ENCODE peak calls at places on chromosomes 4 and X, in ten cellular contexts. One of them, this sample, is unnamed.

GRCh38 chrX:129825746-129826505 is 17.8 kb downstream of the ZDHHC9 start:
- DNase-seq in activated naive CD4-positive, alpha-beta T cell treated with anti-CD3 and anti-CD28 coated beads for 36 hours: peak; percentile 38
- DNase-seq in thyroid gland: no peak
- DNase-seq in endothelial cell of umbilical vein: no peak
- DNase-seq in naive thymus-derived CD8-positive, alpha-beta T cell: no peak
- DNase-seq in stimulated activated CD4-positive, alpha-beta T cell treated with anti-CD3 and anti-CD28 coated beads, Interleukin-4, amount 100 ng/mL, for 1 hour: no peak
- DNase-seq in activated CD4-positive, alpha-beta T cell treated with anti-CD3 and anti-CD28 coated beads, Interleukin-2, amount 50 U/mL, for 1 hour: no peak
- DNase-seq in NCI-H2081: no peak
- DNase-seq in mesothelial cell of epicardium: no peak
- DNase-seq in NCI-H2029 treated with DMSO at 0.1 percent for 48 hours: no peak
- DNase-seq in this sample: no peak

GRCh38 chrX:115408736-115409390 is 119.3 kb downstream of the LUZP4 start:
- DNase-seq in activated naive CD4-positive, alpha-beta T cell treated with anti-CD3 and anti-CD28 coated beads for 36 hours: no peak
- DNase-seq in thyroid gland: no peak
- DNase-seq in endothelial cell of umbilical vein: peak; percentile 1
- DNase-seq in naive thymus-derived CD8-positive, alpha-beta T cell: no peak
- DNase-seq in stimulated activated CD4-positive, alpha-beta T cell treated with anti-CD3 and anti-CD28 coated beads, Interleukin-4, amount 100 ng/mL, for 1 hour: no peak
- DNase-seq in activated CD4-positive, alpha-beta T cell treated with anti-CD3 and anti-CD28 coated beads, Interleukin-2, amount 50 U/mL, for 1 hour: no peak
- DNase-seq in NCI-H2081: no peak
- DNase-seq in mesothelial cell of epicardium: no peak
- DNase-seq in NCI-H2029 treated with DMSO at 0.1 percent for 48 hours: no peak
- DNase-seq in this sample: no peak

GRCh38 chrX:85111347-85111746 is 107.7 kb downstream of the APOOL start:
- DNase-seq in activated naive CD4-positive, alpha-beta T cell treated with anti-CD3 and anti-CD28 coated beads for 36 hours: peak; percentile 16
- DNase-seq in thyroid gland: no peak
- DNase-seq in endothelial cell of umbilical vein: peak; percentile 4
- DNase-seq in naive thymus-derived CD8-positive, alpha-beta T cell: no peak
- DNase-seq in stimulated activated CD4-positive, alpha-beta T cell treated with anti-CD3 and anti-CD28 coated beads, Interleukin-4, amount 100 ng/mL, for 1 hour: no peak
- DNase-seq in activated CD4-positive, alpha-beta T cell treated with anti-CD3 and anti-CD28 coated beads, Interleukin-2, amount 50 U/mL, for 1 hour: no peak
- DNase-seq in NCI-H2081: peak; percentile 11
- DNase-seq in mesothelial cell of epicardium: no peak
- DNase-seq in NCI-H2029 treated with DMSO at 0.1 percent for 48 hours: no peak
- DNase-seq in this sample: peak; percentile 3

GRCh38 chr4:143473334-143474126 is 40.0 kb upstream of the SMARCA5 start:
- DNase-seq in activated naive CD4-positive, alpha-beta T cell treated with anti-CD3 and anti-CD28 coated beads for 36 hours: no peak
- DNase-seq in thyroid gland: no peak
- DNase-seq in endothelial cell of umbilical vein: no peak
- DNase-seq in naive thymus-derived CD8-positive, alpha-beta T cell: no peak
- DNase-seq in stimulated activated CD4-positive, alpha-beta T cell treated with anti-CD3 and anti-CD28 coated beads, Interleukin-4, amount 100 ng/mL, for 1 hour: no peak
- DNase-seq in activated CD4-positive, alpha-beta T cell treated with anti-CD3 and anti-CD28 coated beads, Interleukin-2, amount 50 U/mL, for 1 hour: no peak
- DNase-seq in NCI-H2081: no peak
- DNase-seq in mesothelial cell of epicardium: no peak
- DNase-seq in NCI-H2029 treated with DMSO at 0.1 percent for 48 hours: no peak
- DNase-seq in this sample: no peak

GRCh38 chr4:185955817-185956542 is 113.0 kb upstream of the TLR3 start:
- DNase-seq in activated naive CD4-positive, alpha-beta T cell treated with anti-CD3 and anti-CD28 coated beads for 36 hours: no peak
- DNase-seq in thyroid gland: no peak
- DNase-seq in endothelial cell of umbilical vein: no peak
- DNase-seq in naive thymus-derived CD8-positive, alpha-beta T cell: no peak
- DNase-seq in stimulated activated CD4-positive, alpha-beta T cell treated with anti-CD3 and anti-CD28 coated beads, Interleukin-4, amount 100 ng/mL, for 1 hour: no peak
- DNase-seq in activated CD4-positive, alpha-beta T cell treated with anti-CD3 and anti-CD28 coated beads, Interleukin-2, amount 50 U/mL, for 1 hour: no peak
- DNase-seq in NCI-H2081: no peak
- DNase-seq in mesothelial cell of epicardium: no peak
- DNase-seq in NCI-H2029 treated with DMSO at 0.1 percent for 48 hours: no peak
- DNase-seq in this sample: peak; percentile 8

GRCh38 chr4:154010377-154010776 is 221.5 kb upstream of the SFRP2 start:
- DNase-seq in activated naive CD4-positive, alpha-beta T cell treated with anti-CD3 and anti-CD28 coated beads for 36 hours: no peak
- DNase-seq in thyroid gland: no peak
- DNase-seq in endothelial cell of umbilical vein: no peak
- DNase-seq in naive thymus-derived CD8-positive, alpha-beta T cell: no peak
- DNase-seq in stimulated activated CD4-positive, alpha-beta T cell treated with anti-CD3 and anti-CD28 coated beads, Interleukin-4, amount 100 ng/mL, for 1 hour: no peak
- DNase-seq in activated CD4-positive, alpha-beta T cell treated with anti-CD3 and anti-CD28 coated beads, Interleukin-2, amount 50 U/mL, for 1 hour: no peak
- DNase-seq in NCI-H2081: no peak
- DNase-seq in mesothelial cell of epicardium: no peak
- DNase-seq in NCI-H2029 treated with DMSO at 0.1 percent for 48 hours: no peak
- DNase-seq in this sample: no peak

GRCh38 chrX:1521459-1521956 is 15.5 kb downstream of the P2RY8 start:
- DNase-seq in activated naive CD4-positive, alpha-beta T cell treated with anti-CD3 and anti-CD28 coated beads for 36 hours: peak; percentile 85
- DNase-seq in thyroid gland: no peak
- DNase-seq in endothelial cell of umbilical vein: no peak
- DNase-seq in naive thymus-derived CD8-positive, alpha-beta T cell: peak; percentile 64
- DNase-seq in stimulated activated CD4-positive, alpha-beta T cell treated with anti-CD3 and anti-CD28 coated beads, Interleukin-4, amount 100 ng/mL, for 1 hour: peak; percentile 41
- DNase-seq in activated CD4-positive, alpha-beta T cell treated with anti-CD3 and anti-CD28 coated beads, Interleukin-2, amount 50 U/mL, for 1 hour: peak; percentile 52
- DNase-seq in NCI-H2081: no peak
- DNase-seq in mesothelial cell of epicardium: no peak
- DNase-seq in NCI-H2029 treated with DMSO at 0.1 percent for 48 hours: no peak
- DNase-seq in this sample: no peak

GRCh38 chrX:153627675-153628111 is 19.3 kb upstream of the DUSP9 start:
- DNase-seq in activated naive CD4-positive, alpha-beta T cell treated with anti-CD3 and anti-CD28 coated beads for 36 hours: no peak
- DNase-seq in thyroid gland: no peak
- DNase-seq in endothelial cell of umbilical vein: no peak
- DNase-seq in naive thymus-derived CD8-positive, alpha-beta T cell: no peak
- DNase-seq in stimulated activated CD4-positive, alpha-beta T cell treated with anti-CD3 and anti-CD28 coated beads, Interleukin-4, amount 100 ng/mL, for 1 hour: no peak
- DNase-seq in activated CD4-positive, alpha-beta T cell treated with anti-CD3 and anti-CD28 coated beads, Interleukin-2, amount 50 U/mL, for 1 hour: no peak
- DNase-seq in NCI-H2081: no peak
- DNase-seq in mesothelial cell of epicardium: no peak
- DNase-seq in NCI-H2029 treated with DMSO at 0.1 percent for 48 hours: no peak
- DNase-seq in this sample: no peak

GRCh38 chrX:132876933-132877332 is 81.5 kb downstream of the HS6ST2 start:
- DNase-seq in activated naive CD4-positive, alpha-beta T cell treated with anti-CD3 and anti-CD28 coated beads for 36 hours: no peak
- DNase-seq in thyroid gland: no peak
- DNase-seq in endothelial cell of umbilical vein: peak; percentile 33
- DNase-seq in naive thymus-derived CD8-positive, alpha-beta T cell: no peak
- DNase-seq in stimulated activated CD4-positive, alpha-beta T cell treated with anti-CD3 and anti-CD28 coated beads, Interleukin-4, amount 100 ng/mL, for 1 hour: no peak
- DNase-seq in activated CD4-positive, alpha-beta T cell treated with anti-CD3 and anti-CD28 coated beads, Interleukin-2, amount 50 U/mL, for 1 hour: no peak
- DNase-seq in NCI-H2081: no peak
- DNase-seq in mesothelial cell of epicardium: no peak
- DNase-seq in NCI-H2029 treated with DMSO at 0.1 percent for 48 hours: no peak
- DNase-seq in this sample: no peak

GRCh38 chr4:87853108-87853507 is 20.3 kb downstream of the MEPE start:
- DNase-seq in activated naive CD4-positive, alpha-beta T cell treated with anti-CD3 and anti-CD28 coated beads for 36 hours: no peak
- DNase-seq in thyroid gland: no peak
- DNase-seq in endothelial cell of umbilical vein: peak; percentile 73
- DNase-seq in naive thymus-derived CD8-positive, alpha-beta T cell: no peak
- DNase-seq in stimulated activated CD4-positive, alpha-beta T cell treated with anti-CD3 and anti-CD28 coated beads, Interleukin-4, amount 100 ng/mL, for 1 hour: no peak
- DNase-seq in activated CD4-positive, alpha-beta T cell treated with anti-CD3 and anti-CD28 coated beads, Interleukin-2, amount 50 U/mL, for 1 hour: no peak
- DNase-seq in NCI-H2081: peak; percentile 28
- DNase-seq in mesothelial cell of epicardium: no peak
- DNase-seq in NCI-H2029 treated with DMSO at 0.1 percent for 48 hours: peak; percentile 30
- DNase-seq in this sample: peak; percentile 57

GRCh38 chr4:48081196-48081595 is 52.9 kb downstream of the TXK start:
- DNase-seq in activated naive CD4-positive, alpha-beta T cell treated with anti-CD3 and anti-CD28 coated beads for 36 hours: no peak
- DNase-seq in thyroid gland: no peak
- DNase-seq in endothelial cell of umbilical vein: peak; percentile 12
- DNase-seq in naive thymus-derived CD8-positive, alpha-beta T cell: no peak
- DNase-seq in stimulated activated CD4-positive, alpha-beta T cell treated with anti-CD3 and anti-CD28 coated beads, Interleukin-4, amount 100 ng/mL, for 1 hour: no peak
- DNase-seq in activated CD4-positive, alpha-beta T cell treated with anti-CD3 and anti-CD28 coated beads, Interleukin-2, amount 50 U/mL, for 1 hour: no peak
- DNase-seq in NCI-H2081: no peak
- DNase-seq in mesothelial cell of epicardium: no peak
- DNase-seq in NCI-H2029 treated with DMSO at 0.1 percent for 48 hours: no peak
- DNase-seq in this sample: no peak

GRCh38 chr4:147829401-147830101 is 97.7 kb downstream of the ARHGAP10 start:
- DNase-seq in activated naive CD4-positive, alpha-beta T cell treated with anti-CD3 and anti-CD28 coated beads for 36 hours: no peak
- DNase-seq in thyroid gland: peak; percentile 81
- DNase-seq in endothelial cell of umbilical vein: no peak
- DNase-seq in naive thymus-derived CD8-positive, alpha-beta T cell: no peak
- DNase-seq in stimulated activated CD4-positive, alpha-beta T cell treated with anti-CD3 and anti-CD28 coated beads, Interleukin-4, amount 100 ng/mL, for 1 hour: no peak
- DNase-seq in activated CD4-positive, alpha-beta T cell treated with anti-CD3 and anti-CD28 coated beads, Interleukin-2, amount 50 U/mL, for 1 hour: no peak
- DNase-seq in NCI-H2081: no peak
- DNase-seq in mesothelial cell of epicardium: no peak
- DNase-seq in NCI-H2029 treated with DMSO at 0.1 percent for 48 hours: peak; percentile 8
- DNase-seq in this sample: no peak

This sample was measured in NCI-H1694 treated with DMSO at 0.1 percent for 48 hours.